ENCODE peak calls at places on chromosomes 3 and 15, in ten cellular contexts. B, D, N, M, X, C, F, S, Y and U are unnamed samples.

GRCh38 chr3:194259982-194260856 is 90.9 kb downstream of the CPN2 start:
- DNase-seq in B (peak; percentile 55), D (no peak), N (no peak), M (peak; percentile 34), X (peak; percentile 15), C (no peak), F (no peak), S (no peak), Y (no peak), U (no peak)

GRCh38 chr3:128710816-128711433 is 15.1 kb upstream of the RAB7A start:
- DNase-seq in B (no peak), D (no peak), N (no peak), M (no peak), X (no peak), C (no peak), F (no peak), S (no peak), Y (no peak), U (no peak)

GRCh38 chr3:14238936-14239335 is 60.3 kb downstream of the LSM3 start:
- DNase-seq in B (no peak), D (no peak), N (no peak), M (no peak), X (no peak), C (no peak), F (no peak), S (no peak), Y (no peak), U (no peak)

GRCh38 chr3:146077181-146077580 is 83.8 kb downstream of the PLOD2 start:
- DNase-seq in B (no peak), D (no peak), N (no peak), M (no peak), X (no peak), C (no peak), F (no peak), S (no peak), Y (no peak), U (no peak)

GRCh38 chr15:31472636-31473383 is 146.2 kb downstream of the KLF13 start:
- DNase-seq in B (peak; percentile 61), D (peak; percentile 88), N (no peak), M (peak; percentile 42), X (peak; percentile 34), C (peak; percentile 31), F (no peak), S (no peak), Y (no peak), U (peak; percentile 27)

GRCh38 chr3:128794067-128794768 is 68.2 kb downstream of the RAB7A start:
- DNase-seq in B (no peak), D (no peak), N (no peak), M (no peak), X (no peak), C (no peak), F (no peak), S (no peak), Y (peak; percentile 23), U (no peak)

GRCh38 chr3:17013571-17013970 is 128.8 kb downstream of the PLCL2 start:
- DNase-seq in B (no peak), D (no peak), N (no peak), M (no peak), X (no peak), C (no peak), F (no peak), S (no peak), Y (no peak), U (no peak)

GRCh38 chr3:115386347-115386746 is 237.0 kb upstream of the GAP43 start:
- DNase-seq in B (no peak), D (no peak), N (no peak), M (no peak), X (no peak), C (no peak), F (no peak), S (no peak), Y (no peak), U (no peak)

GRCh38 chr3:39812537-39812936 is 3.1 kb downstream of the MYRIP start:
- DNase-seq in B (no peak), D (no peak), N (no peak), M (no peak), X (peak; percentile 47), C (no peak), F (no peak), S (no peak), Y (no peak), U (no peak)

GRCh38 chr3:174100744-174101143 is 703.2 kb downstream of the NLGN1 start:
- DNase-seq in B (no peak), D (no peak), N (no peak), M (no peak), X (no peak), C (no peak), F (no peak), S (no peak), Y (no peak), U (no peak)

GRCh38 chr3:169236662-169237174 is 426.8 kb downstream of the MECOM start:
- DNase-seq in B (no peak), D (no peak), N (no peak), M (no peak), X (no peak), C (no peak), F (no peak), S (no peak), Y (no peak), U (no peak)

GRCh38 chr3:107236661-107237375 is 140.4 kb upstream of the CCDC54 start:
- DNase-seq in B (no peak), D (no peak), N (no peak), M (no peak), X (no peak), C (no peak), F (no peak), S (no peak), Y (no peak), U (no peak)

GRCh38 chr3:79086514-79086913 is 681.3 kb downstream of the ROBO1 start:
- DNase-seq in B (no peak), D (no peak), N (peak; percentile 49), M (peak; percentile 50), X (peak; percentile 31), C (peak; percentile 20), F (no peak), S (peak; percentile 21), Y (peak; percentile 34), U (peak; percentile 65)
- TF ChIP-seq CTCF in B (peak; percentile 50), D (peak; percentile 64), N (peak; percentile 62), M (peak; percentile 56), X (peak; percentile 50), C (no peak), F (peak; percentile 51), S (peak; percentile 61), Y (peak; percentile 79), U (peak; percentile 82)

GRCh38 chr15:84785053-84785452 is 32.1 kb upstream of the ALPK3 start:
- DNase-seq in B (no peak), D (no peak), N (no peak), M (no peak), X (no peak), C (no peak), F (no peak), S (no peak), Y (no peak), U (no peak)
- TF ChIP-seq CTCF in B (no peak), D (no peak), N (no peak), M (no peak), X (no peak), C (no peak), F (no peak), S (no peak), Y (no peak), U (no peak)

GRCh38 chr3:207973-208372 is 11.4 kb downstream of the CHL1 start:
- DNase-seq in B (no peak), D (no peak), N (no peak), M (no peak), X (no peak), C (no peak), F (no peak), S (no peak), Y (no peak), U (no peak)
- TF ChIP-seq CTCF in B (no peak), D (no peak), N (no peak), M (no peak), X (no peak), C (no peak), F (no peak), S (no peak), Y (no peak), U (no peak)

GRCh38 chr15:77526582-77527163 is 106.0 kb downstream of the HMG20A start:
- DNase-seq in B (no peak), D (peak; percentile 53), N (no peak), M (no peak), X (no peak), C (no peak), F (no peak), S (no peak), Y (no peak), U (no peak)
- TF ChIP-seq CTCF in B (no peak), D (no peak), N (no peak), M (no peak), X (no peak), C (no peak), F (no peak), S (no peak), Y (no peak), U (no peak)

GRCh38 chr3:179745109-179745508 is 92.3 kb downstream of the USP13 start:
- DNase-seq in B (no peak), D (no peak), N (no peak), M (no peak), X (no peak), C (no peak), F (no peak), S (no peak), Y (no peak), U (no peak)
- TF ChIP-seq CTCF in B (no peak), D (no peak), N (no peak), M (no peak), X (no peak), C (no peak), F (no peak), S (no peak), Y (no peak), U (no peak)

GRCh38 chr3:123361019-123361418 is 87.9 kb downstream of the ADCY5 start:
- DNase-seq in B (no peak), D (no peak), N (no peak), M (no peak), X (no peak), C (no peak), F (no peak), S (no peak), Y (no peak), U (no peak)
- TF ChIP-seq CTCF in B (no peak), D (no peak), N (no peak), M (no peak), X (no peak), C (no peak), F (no peak), S (no peak), Y (peak; percentile 18), U (no peak)